ENCODE peak calls at places on chromosomes 6 and 20, in eight cellular contexts. X is activated CD8-positive, alpha-beta T cell treated with anti-CD3 and anti-CD28 coated beads for 36 hours; Q is PC-3; A is anterior cingulate cortex; V is T-helper 2 cell; D is C1 segment of cervical spinal cord; O is EL; Y is T47D. W is an unnamed sample.

GRCh38 chr6:83198486-83199172 is 5.5 kb downstream of the RWDD2A start:
- DNase-seq in X (no peak), Q (peak), A (no peak), V (no peak), D (no peak), O (peak), Y (no peak), W (no peak)

GRCh38 chr6:33815854-33816253 is 12.1 kb upstream of the MLN start:
- DNase-seq in X (peak), Q (peak), A (no peak), V (peak), D (no peak), O (peak), Y (peak), W (no peak)

GRCh38 chr6:106082735-106083398 is 3.3 kb upstream of the PRDM1 start:
- DNase-seq in X (no peak), Q (peak), A (no peak), V (peak), D (no peak), O (peak), Y (no peak), W (no peak)

GRCh38 chr6:8904754-8905153 is 469.4 kb upstream of the SLC35B3 start:
- DNase-seq in X (no peak), Q (peak), A (no peak), V (no peak), D (no peak), O (no peak), Y (no peak), W (no peak)

GRCh38 chr20:41234546-41234945 is 83.0 kb downstream of the ZHX3 start:
- DNase-seq in X (no peak), Q (no peak), A (peak), V (peak), D (no peak), O (no peak), Y (no peak), W (no peak)

GRCh38 chr6:5762561-5762968 is 244.2 kb downstream of the NRN1 start:
- DNase-seq in X (no peak), Q (no peak), A (peak), V (no peak), D (no peak), O (no peak), Y (no peak), W (no peak)

GRCh38 chr6:42735976-42736375 is 9.9 kb downstream of the TBCC start:
- DNase-seq in X (no peak), Q (no peak), A (no peak), V (no peak), D (no peak), O (no peak), Y (no peak), W (no peak)

GRCh38 chr6:107444277-107444676 is 15.1 kb downstream of the PDSS2 start:
- DNase-seq in X (no peak), Q (no peak), A (no peak), V (no peak), D (no peak), O (peak), Y (no peak), W (no peak)

GRCh38 chr6:167968091-167968490 is 29.4 kb upstream of the KIF25 start:
- DNase-seq in X (peak), Q (peak), A (no peak), V (peak), D (no peak), O (peak), Y (no peak), W (no peak)

GRCh38 chr6:149939909-149940672 is 1.7 kb upstream of the ULBP2 start:
- DNase-seq in X (no peak), Q (no peak), A (no peak), V (no peak), D (no peak), O (no peak), Y (no peak), W (no peak)

GRCh38 chr20:2236266-2236665 is 59.5 kb upstream of the TGM3 start:
- DNase-seq in X (no peak), Q (no peak), A (no peak), V (peak), D (no peak), O (peak), Y (no peak), W (no peak)

GRCh38 chr6:84280030-84280429 is 52.6 kb upstream of the CEP162 start:
- DNase-seq in X (no peak), Q (peak), A (no peak), V (no peak), D (no peak), O (peak), Y (no peak), W (no peak)

GRCh38 chr6:38579010-38579628 is 60.6 kb downstream of the BTBD9 start:
- DNase-seq in X (no peak), Q (peak), A (no peak), V (no peak), D (no peak), O (no peak), Y (no peak), W (no peak)

GRCh38 chr20:24917797-24918578 is 31.1 kb upstream of the CST7 start:
- DNase-seq in X (peak), Q (peak), A (peak), V (peak), D (no peak), O (peak), Y (peak), W (peak)

GRCh38 chr6:63516186-63516944 is 55.9 kb upstream of the LOC128125822 start:
- DNase-seq in X (no peak), Q (peak), A (no peak), V (peak), D (no peak), O (no peak), Y (no peak), W (no peak)

GRCh38 chr6:52910091-52910490 is 593 bp upstream of the GSTA3 start:
- DNase-seq in X (no peak), Q (no peak), A (no peak), V (no peak), D (no peak), O (peak), Y (no peak), W (peak)

GRCh38 chr6:48916523-48917050 is 546.5 kb downstream of the MMUT start:
- DNase-seq in X (no peak), Q (peak), A (no peak), V (no peak), D (no peak), O (no peak), Y (no peak), W (no peak)

GRCh38 chr6:40083141-40083920 is 149.1 kb upstream of the MOCS1 start:
- DNase-seq in X (no peak), Q (no peak), A (no peak), V (no peak), D (no peak), O (no peak), Y (no peak), W (no peak)

GRCh38 chr6:9007062-9007461 is 571.7 kb upstream of the SLC35B3 start:
- DNase-seq in X (no peak), Q (no peak), A (no peak), V (no peak), D (no peak), O (no peak), Y (no peak), W (no peak)